ENCODE peak calls at places on chromosomes 3 and 15, in six cellular contexts. One of them, this sample, is unnamed.

GRCh38 chr3:46668116-46668515 is 25.4 kb downstream of the ALS2CL start:
- DNase-seq in IMR-90: no peak
- DNase-seq in endothelial cell: no peak
- DNase-seq in stimulated activated CD8-positive, alpha-beta memory T cell treated with anti-CD3 and anti-CD28 coated beads, Interleukin-4, amount 100 ng/mL, for 48 hours: no peak
- DNase-seq in left ventricle myocardium superior: no peak
- DNase-seq in activated naive CD8-positive, alpha-beta T cell treated with anti-CD3 and anti-CD28 coated beads for 36 hours: no peak
- DNase-seq in this sample: no peak

GRCh38 chr15:78259232-78259631 is 5.1 kb upstream of the DNAJA4 start:
- DNase-seq in left ventricle myocardium superior: no peak
- DNase-seq in IMR-90: no peak
- DNase-seq in stimulated activated CD8-positive, alpha-beta memory T cell treated with anti-CD3 and anti-CD28 coated beads, Interleukin-4, amount 100 ng/mL, for 48 hours: no peak
- DNase-seq in activated naive CD8-positive, alpha-beta T cell treated with anti-CD3 and anti-CD28 coated beads for 36 hours: no peak
- DNase-seq in endothelial cell: no peak
- DNase-seq in this sample: no peak

GRCh38 chr3:155416500-155417118 is 123.1 kb upstream of the STRIT1 start:
- DNase-seq in left ventricle myocardium superior: no peak
- DNase-seq in activated naive CD8-positive, alpha-beta T cell treated with anti-CD3 and anti-CD28 coated beads for 36 hours: no peak
- DNase-seq in IMR-90: peak; percentile 46
- DNase-seq in stimulated activated CD8-positive, alpha-beta memory T cell treated with anti-CD3 and anti-CD28 coated beads, Interleukin-4, amount 100 ng/mL, for 48 hours: no peak
- DNase-seq in endothelial cell: no peak
- DNase-seq in this sample: peak; percentile 57

GRCh38 chr3:42698216-42698910 is 4.2 kb downstream of the HHATL start:
- DNase-seq in endothelial cell: no peak
- DNase-seq in left ventricle myocardium superior: no peak
- DNase-seq in stimulated activated CD8-positive, alpha-beta memory T cell treated with anti-CD3 and anti-CD28 coated beads, Interleukin-4, amount 100 ng/mL, for 48 hours: no peak
- DNase-seq in IMR-90: no peak
- DNase-seq in activated naive CD8-positive, alpha-beta T cell treated with anti-CD3 and anti-CD28 coated beads for 36 hours: no peak
- DNase-seq in this sample: no peak

GRCh38 chr3:124260206-124260915 is 268.4 kb upstream of the ROPN1 start:
- DNase-seq in stimulated activated CD8-positive, alpha-beta memory T cell treated with anti-CD3 and anti-CD28 coated beads, Interleukin-4, amount 100 ng/mL, for 48 hours: no peak
- DNase-seq in activated naive CD8-positive, alpha-beta T cell treated with anti-CD3 and anti-CD28 coated beads for 36 hours: no peak
- DNase-seq in endothelial cell: no peak
- DNase-seq in left ventricle myocardium superior: peak; percentile 47
- DNase-seq in IMR-90: peak; percentile 73
- DNase-seq in this sample: peak; percentile 81

GRCh38 chr15:62391565-62392262 is 226.6 kb upstream of the C2CD4B start:
- DNase-seq in IMR-90: peak; percentile 34
- DNase-seq in activated naive CD8-positive, alpha-beta T cell treated with anti-CD3 and anti-CD28 coated beads for 36 hours: peak; percentile 40
- DNase-seq in endothelial cell: peak; percentile 43
- DNase-seq in left ventricle myocardium superior: peak; percentile 80
- DNase-seq in stimulated activated CD8-positive, alpha-beta memory T cell treated with anti-CD3 and anti-CD28 coated beads, Interleukin-4, amount 100 ng/mL, for 48 hours: peak; percentile 48
- DNase-seq in this sample: peak; percentile 12

GRCh38 chr3:187212705-187213104 is 15.4 kb downstream of the RTP1 start:
- DNase-seq in activated naive CD8-positive, alpha-beta T cell treated with anti-CD3 and anti-CD28 coated beads for 36 hours: no peak
- DNase-seq in endothelial cell: no peak
- DNase-seq in left ventricle myocardium superior: peak; percentile 49
- DNase-seq in IMR-90: no peak
- DNase-seq in stimulated activated CD8-positive, alpha-beta memory T cell treated with anti-CD3 and anti-CD28 coated beads, Interleukin-4, amount 100 ng/mL, for 48 hours: no peak
- DNase-seq in this sample: no peak

GRCh38 chr3:30282052-30282708 is 324.2 kb upstream of the TGFBR2 start:
- DNase-seq in stimulated activated CD8-positive, alpha-beta memory T cell treated with anti-CD3 and anti-CD28 coated beads, Interleukin-4, amount 100 ng/mL, for 48 hours: no peak
- DNase-seq in left ventricle myocardium superior: no peak
- DNase-seq in activated naive CD8-positive, alpha-beta T cell treated with anti-CD3 and anti-CD28 coated beads for 36 hours: no peak
- DNase-seq in endothelial cell: no peak
- DNase-seq in IMR-90: peak; percentile 93
- DNase-seq in this sample: peak; percentile 94

GRCh38 chr3:43436507-43437140 is 150.3 kb downstream of the SNRK start:
- DNase-seq in IMR-90: no peak
- DNase-seq in activated naive CD8-positive, alpha-beta T cell treated with anti-CD3 and anti-CD28 coated beads for 36 hours: no peak
- DNase-seq in stimulated activated CD8-positive, alpha-beta memory T cell treated with anti-CD3 and anti-CD28 coated beads, Interleukin-4, amount 100 ng/mL, for 48 hours: no peak
- DNase-seq in left ventricle myocardium superior: no peak
- DNase-seq in endothelial cell: no peak
- DNase-seq in this sample: no peak

GRCh38 chr3:175212896-175213295 is 353.8 kb downstream of the NAALADL2 start:
- DNase-seq in endothelial cell: no peak
- DNase-seq in activated naive CD8-positive, alpha-beta T cell treated with anti-CD3 and anti-CD28 coated beads for 36 hours: no peak
- DNase-seq in IMR-90: peak; percentile 70
- DNase-seq in stimulated activated CD8-positive, alpha-beta memory T cell treated with anti-CD3 and anti-CD28 coated beads, Interleukin-4, amount 100 ng/mL, for 48 hours: no peak
- DNase-seq in left ventricle myocardium superior: no peak
- DNase-seq in this sample: peak; percentile 25